ENCODE peak calls at places on chromosome 9, in eight cellular contexts. One of them, this sample, is unnamed.

GRCh38 chr9:99109522-99109921 is 4.6 kb downstream of the TGFBR1 start:
- DNase-seq in right lobe of liver: no peak
- DNase-seq in stimulated activated CD8-positive, alpha-beta memory T cell treated with anti-CD3 and anti-CD28 coated beads, Interleukin-7, amount 100 ng/mL, for 24 hours: no peak
- DNase-seq in ureter: no peak
- DNase-seq in AG10803: peak; percentile 96
- DNase-seq in retinal pigment epithelial cell: no peak
- DNase-seq in endothelial cell: no peak
- DNase-seq in GM06990: no peak
- DNase-seq in this sample: peak; percentile 66

GRCh38 chr9:133986061-133986460 is 6.1 kb downstream of the VAV2 start:
- DNase-seq in right lobe of liver: peak; percentile 11
- DNase-seq in stimulated activated CD8-positive, alpha-beta memory T cell treated with anti-CD3 and anti-CD28 coated beads, Interleukin-7, amount 100 ng/mL, for 24 hours: no peak
- DNase-seq in ureter: no peak
- DNase-seq in AG10803: no peak
- DNase-seq in retinal pigment epithelial cell: no peak
- DNase-seq in endothelial cell: no peak
- DNase-seq in GM06990: no peak
- DNase-seq in this sample: no peak

GRCh38 chr9:107866912-107867311 is 377.3 kb upstream of the KLF4 start:
- DNase-seq in right lobe of liver: no peak
- DNase-seq in stimulated activated CD8-positive, alpha-beta memory T cell treated with anti-CD3 and anti-CD28 coated beads, Interleukin-7, amount 100 ng/mL, for 24 hours: no peak
- DNase-seq in ureter: no peak
- DNase-seq in AG10803: peak; percentile 63
- DNase-seq in retinal pigment epithelial cell: no peak
- DNase-seq in endothelial cell: no peak
- DNase-seq in GM06990: no peak
- DNase-seq in this sample: no peak

GRCh38 chr9:2158111-2158610 is 143.0 kb downstream of the SMARCA2 start:
- DNase-seq in right lobe of liver: peak; percentile 53
- DNase-seq in stimulated activated CD8-positive, alpha-beta memory T cell treated with anti-CD3 and anti-CD28 coated beads, Interleukin-7, amount 100 ng/mL, for 24 hours: peak; percentile 1
- DNase-seq in ureter: peak; percentile 54
- DNase-seq in AG10803: peak; percentile 58
- DNase-seq in retinal pigment epithelial cell: peak; percentile 48
- DNase-seq in endothelial cell: peak; percentile 26
- DNase-seq in GM06990: peak; percentile 29
- DNase-seq in this sample: peak; percentile 71

GRCh38 chr9:36572515-36573418 is at the start of gene MELK:
- DNase-seq in right lobe of liver: peak; percentile 84
- DNase-seq in stimulated activated CD8-positive, alpha-beta memory T cell treated with anti-CD3 and anti-CD28 coated beads, Interleukin-7, amount 100 ng/mL, for 24 hours: peak; percentile 70
- DNase-seq in ureter: peak; percentile 73
- DNase-seq in AG10803: peak; percentile 72
- DNase-seq in retinal pigment epithelial cell: no peak
- DNase-seq in endothelial cell: peak; percentile 85
- DNase-seq in GM06990: peak; percentile 91
- DNase-seq in this sample: peak; percentile 76

GRCh38 chr9:107237873-107238272 is 45.2 kb upstream of the RAD23B start:
- DNase-seq in right lobe of liver: no peak
- DNase-seq in stimulated activated CD8-positive, alpha-beta memory T cell treated with anti-CD3 and anti-CD28 coated beads, Interleukin-7, amount 100 ng/mL, for 24 hours: no peak
- DNase-seq in ureter: no peak
- DNase-seq in AG10803: no peak
- DNase-seq in retinal pigment epithelial cell: no peak
- DNase-seq in endothelial cell: no peak
- DNase-seq in GM06990: no peak
- DNase-seq in this sample: no peak

GRCh38 chr9:71270554-71270953 is 149.1 kb upstream of the TRPM3 start:
- DNase-seq in right lobe of liver: no peak
- DNase-seq in stimulated activated CD8-positive, alpha-beta memory T cell treated with anti-CD3 and anti-CD28 coated beads, Interleukin-7, amount 100 ng/mL, for 24 hours: no peak
- DNase-seq in ureter: no peak
- DNase-seq in AG10803: no peak
- DNase-seq in retinal pigment epithelial cell: no peak
- DNase-seq in endothelial cell: no peak
- DNase-seq in GM06990: no peak
- DNase-seq in this sample: no peak

GRCh38 chr9:115374724-115375268 is 256.8 kb upstream of the TNC start:
- DNase-seq in right lobe of liver: no peak
- DNase-seq in stimulated activated CD8-positive, alpha-beta memory T cell treated with anti-CD3 and anti-CD28 coated beads, Interleukin-7, amount 100 ng/mL, for 24 hours: no peak
- DNase-seq in ureter: no peak
- DNase-seq in AG10803: no peak
- DNase-seq in retinal pigment epithelial cell: no peak
- DNase-seq in endothelial cell: no peak
- DNase-seq in GM06990: no peak
- DNase-seq in this sample: no peak

GRCh38 chr9:138115506-138115905 is 237.9 kb downstream of the CACNA1B start:
- DNase-seq in right lobe of liver: no peak
- DNase-seq in stimulated activated CD8-positive, alpha-beta memory T cell treated with anti-CD3 and anti-CD28 coated beads, Interleukin-7, amount 100 ng/mL, for 24 hours: no peak
- DNase-seq in ureter: no peak
- DNase-seq in AG10803: no peak
- DNase-seq in retinal pigment epithelial cell: no peak
- DNase-seq in endothelial cell: no peak
- DNase-seq in GM06990: no peak
- DNase-seq in this sample: no peak

GRCh38 chr9:108443741-108444140 is 412.0 kb downstream of the ACTL7B start:
- DNase-seq in right lobe of liver: no peak
- DNase-seq in stimulated activated CD8-positive, alpha-beta memory T cell treated with anti-CD3 and anti-CD28 coated beads, Interleukin-7, amount 100 ng/mL, for 24 hours: no peak
- DNase-seq in ureter: no peak
- DNase-seq in AG10803: peak; percentile 77
- DNase-seq in retinal pigment epithelial cell: no peak
- DNase-seq in endothelial cell: no peak
- DNase-seq in GM06990: no peak
- DNase-seq in this sample: peak; percentile 40

GRCh38 chr9:106701611-106702010 is 161.4 kb upstream of the ZNF462 start:
- DNase-seq in right lobe of liver: no peak
- DNase-seq in stimulated activated CD8-positive, alpha-beta memory T cell treated with anti-CD3 and anti-CD28 coated beads, Interleukin-7, amount 100 ng/mL, for 24 hours: no peak
- DNase-seq in ureter: no peak
- DNase-seq in AG10803: no peak
- DNase-seq in retinal pigment epithelial cell: no peak
- DNase-seq in endothelial cell: no peak
- DNase-seq in GM06990: no peak
- DNase-seq in this sample: no peak

GRCh38 chr9:89601856-89602562 is 2.8 kb upstream of the GADD45G start:
- DNase-seq in right lobe of liver: no peak
- DNase-seq in stimulated activated CD8-positive, alpha-beta memory T cell treated with anti-CD3 and anti-CD28 coated beads, Interleukin-7, amount 100 ng/mL, for 24 hours: no peak
- DNase-seq in ureter: no peak
- DNase-seq in AG10803: no peak
- DNase-seq in retinal pigment epithelial cell: no peak
- DNase-seq in endothelial cell: no peak
- DNase-seq in GM06990: no peak
- DNase-seq in this sample: no peak

GRCh38 chr9:101485873-101486692 is 47.6 kb upstream of the RNF20 start:
- DNase-seq in right lobe of liver: peak; percentile 29
- DNase-seq in stimulated activated CD8-positive, alpha-beta memory T cell treated with anti-CD3 and anti-CD28 coated beads, Interleukin-7, amount 100 ng/mL, for 24 hours: no peak
- DNase-seq in ureter: peak; percentile 43
- DNase-seq in AG10803: peak; percentile 35
- DNase-seq in retinal pigment epithelial cell: no peak
- DNase-seq in endothelial cell: peak; percentile 47
- DNase-seq in GM06990: peak; percentile 4
- DNase-seq in this sample: no peak

GRCh38 chr9:130408669-130409068 is 36.1 kb upstream of the ASS1 start:
- DNase-seq in right lobe of liver: no peak
- DNase-seq in stimulated activated CD8-positive, alpha-beta memory T cell treated with anti-CD3 and anti-CD28 coated beads, Interleukin-7, amount 100 ng/mL, for 24 hours: no peak
- DNase-seq in ureter: no peak
- DNase-seq in AG10803: no peak
- DNase-seq in retinal pigment epithelial cell: no peak
- DNase-seq in endothelial cell: no peak
- DNase-seq in GM06990: no peak
- DNase-seq in this sample: no peak

GRCh38 chr9:92496401-92496800 is 14.1 kb upstream of the ASPN start:
- DNase-seq in right lobe of liver: no peak
- DNase-seq in stimulated activated CD8-positive, alpha-beta memory T cell treated with anti-CD3 and anti-CD28 coated beads, Interleukin-7, amount 100 ng/mL, for 24 hours: no peak
- DNase-seq in ureter: no peak
- DNase-seq in AG10803: peak; percentile 57
- DNase-seq in retinal pigment epithelial cell: no peak
- DNase-seq in endothelial cell: no peak
- DNase-seq in GM06990: no peak
- DNase-seq in this sample: no peak

GRCh38 chr9:136095028-136095494 is at the start of gene NACC2:
- DNase-seq in right lobe of liver: peak; percentile 84
- DNase-seq in stimulated activated CD8-positive, alpha-beta memory T cell treated with anti-CD3 and anti-CD28 coated beads, Interleukin-7, amount 100 ng/mL, for 24 hours: no peak
- DNase-seq in ureter: no peak
- DNase-seq in AG10803: peak; percentile 66
- DNase-seq in retinal pigment epithelial cell: no peak
- DNase-seq in endothelial cell: peak; percentile 38
- DNase-seq in GM06990: no peak
- DNase-seq in this sample: no peak

GRCh38 chr9:16286160-16286559 is 584.3 kb downstream of the BNC2 start:
- DNase-seq in right lobe of liver: no peak
- DNase-seq in stimulated activated CD8-positive, alpha-beta memory T cell treated with anti-CD3 and anti-CD28 coated beads, Interleukin-7, amount 100 ng/mL, for 24 hours: no peak
- DNase-seq in ureter: no peak
- DNase-seq in AG10803: no peak
- DNase-seq in retinal pigment epithelial cell: no peak
- DNase-seq in endothelial cell: no peak
- DNase-seq in GM06990: no peak
- DNase-seq in this sample: no peak

GRCh38 chr9:124551472-124552339 is 44.5 kb upstream of the NR5A1 start:
- DNase-seq in right lobe of liver: peak; percentile 29
- DNase-seq in stimulated activated CD8-positive, alpha-beta memory T cell treated with anti-CD3 and anti-CD28 coated beads, Interleukin-7, amount 100 ng/mL, for 24 hours: no peak
- DNase-seq in ureter: peak; percentile 53
- DNase-seq in AG10803: peak; percentile 68
- DNase-seq in retinal pigment epithelial cell: no peak
- DNase-seq in endothelial cell: peak; percentile 72
- DNase-seq in GM06990: no peak
- DNase-seq in this sample: peak; percentile 66

GRCh38 chr9:21933865-21934264 is 60.3 kb downstream of the CDKN2A start:
- DNase-seq in right lobe of liver: no peak
- DNase-seq in stimulated activated CD8-positive, alpha-beta memory T cell treated with anti-CD3 and anti-CD28 coated beads, Interleukin-7, amount 100 ng/mL, for 24 hours: no peak
- DNase-seq in ureter: no peak
- DNase-seq in AG10803: peak; percentile 11
- DNase-seq in retinal pigment epithelial cell: no peak
- DNase-seq in endothelial cell: no peak
- DNase-seq in GM06990: no peak
- DNase-seq in this sample: no peak

GRCh38 chr9:79896390-79896789 is 324.6 kb downstream of the TLE4 start:
- DNase-seq in right lobe of liver: no peak
- DNase-seq in stimulated activated CD8-positive, alpha-beta memory T cell treated with anti-CD3 and anti-CD28 coated beads, Interleukin-7, amount 100 ng/mL, for 24 hours: no peak
- DNase-seq in ureter: no peak
- DNase-seq in AG10803: no peak
- DNase-seq in retinal pigment epithelial cell: no peak
- DNase-seq in endothelial cell: no peak
- DNase-seq in GM06990: no peak
- DNase-seq in this sample: peak; percentile 30

This sample was measured in foreskin melanocyte.